ENCODE peak calls at places on chromosome 12, in seven cellular contexts. G is left ventricle myocardium inferior; F is IMR-90; L is CD4-positive, alpha-beta memory T cell; B is HL-60; J is cardiac muscle cell; Y is effector memory CD4-positive, alpha-beta T cell. K is an unnamed sample. For H3K27me3, the result is how much of the 10 kb centered on the place peaks cover.

GRCh38 chr12:58847876-58848600 is 72.3 kb downstream of the LRIG3 start:
- DNase-seq in J (no peak), L (no peak), F (no peak), Y (no peak), G (no peak), B (no peak), K (no peak)

GRCh38 chr12:130336723-130337475 is 788 bp upstream of the PIWIL1 start:
- DNase-seq in G (no peak), L (no peak), B (no peak), Y (no peak), F (no peak), J (no peak), K (no peak)

GRCh38 chr12:130160711-130161231 is 1.5 kb upstream of the FZD10 start:
- DNase-seq in L (no peak), F (no peak), Y (no peak), G (no peak), J (no peak), B (no peak), K (no peak)

GRCh38 chr12:110199360-110200123 is 75.4 kb downstream of the IFT81 start:
- DNase-seq in Y (no peak), J (no peak), F (peak), L (no peak), B (no peak), G (no peak), K (no peak)

GRCh38 chr12:83574142-83574541 is 887.4 kb downstream of the TMTC2 start:
- DNase-seq in Y (no peak), F (no peak), G (no peak), L (no peak), B (no peak), J (no peak), K (no peak)

GRCh38 chr12:27635349-27635972 is 60.8 kb upstream of the REP15 start:
- DNase-seq in J (peak), G (no peak), L (no peak), F (peak), Y (no peak), B (no peak), K (no peak)

GRCh38 chr12:65827827-65828231 is 3.5 kb downstream of the HMGA2 start:
- DNase-seq in J (peak), G (no peak), F (no peak), B (no peak), Y (no peak), L (no peak), K (no peak)

GRCh38 chr12:10220398-10221077 is 7.9 kb downstream of the GABARAPL1 start:
- DNase-seq in J (no peak), B (no peak), G (peak), Y (no peak), F (peak), L (no peak), K (peak)

GRCh38 chr12:52461693-52462092 is 9.7 kb upstream of the KRT6B start:
- DNase-seq in Y (no peak), L (no peak), B (no peak), J (no peak), G (peak), F (no peak), K (peak)

GRCh38 chr12:96383991-96384390 is 16.2 kb downstream of the CDK17 start:
- DNase-seq in Y (no peak), L (no peak), B (no peak), F (no peak), J (no peak), G (no peak), K (no peak)

GRCh38 chr12:6771091-6771495 is 1.2 kb upstream of the LAG3 start:
- DNase-seq in F (no peak), B (no peak), G (no peak), Y (no peak), J (no peak), L (no peak), K (no peak)

GRCh38 chr12:110104188-110104969 is 19.8 kb upstream of the IFT81 start:
- DNase-seq in L (no peak), B (peak), F (peak), Y (no peak), J (no peak), G (no peak), K (no peak)

GRCh38 chr12:68189766-68190700 is 30.5 kb upstream of the IFNG start:
- DNase-seq in G (no peak), L (peak), J (no peak), B (no peak), F (peak), Y (no peak), K (no peak)

GRCh38 chr12:45611061-45611460 is 118.4 kb upstream of the ARID2 start:
- DNase-seq in B (no peak), L (no peak), Y (no peak), F (no peak), G (no peak), J (no peak), K (no peak)

GRCh38 chr12:12470751-12471300 is 91.8 kb downstream of the DUSP16 start:
- DNase-seq in L (no peak), B (no peak), J (no peak), Y (no peak), G (no peak), F (no peak), K (no peak)

GRCh38 chr12:19026637-19027508 is 102.7 kb upstream of the PLEKHA5 start:
- DNase-seq in Y (no peak), G (no peak), J (no peak), B (no peak), F (no peak), L (no peak), K (no peak)

GRCh38 chr12:115402443-115403170 is 718.6 kb upstream of the TBX3 start:
- DNase-seq in F (peak), L (no peak), B (no peak), J (no peak), Y (no peak), G (no peak), K (no peak)

GRCh38 chr12:95017482-95017881 is 14.0 kb upstream of the NDUFA12 start:
- DNase-seq in G (no peak), L (no peak), B (no peak), Y (no peak), F (no peak), J (no peak), K (no peak)

GRCh38 chr12:62625238-62625637 is 158.6 kb downstream of the MON2 start:
- DNase-seq in L (no peak), G (no peak), F (peak), Y (no peak), B (peak), J (no peak), K (peak)

GRCh38 chr12:78269620-78270019 is 438.9 kb downstream of the NAV3 start:
- DNase-seq in Y (no peak), B (no peak), G (no peak), L (no peak), F (no peak), J (no peak), K (no peak)

GRCh38 chr12:100127766-100128508 is 14.7 kb downstream of the BLTP3B start:
- DNase-seq in Y (no peak), B (peak), F (peak), G (no peak), L (no peak), J (no peak), K (no peak)

GRCh38 chr12:26863515-26863914 is 30.5 kb upstream of the ITPR2 start:
- DNase-seq in Y (no peak), J (no peak), F (peak), G (no peak), L (no peak), B (no peak), K (no peak)

GRCh38 chr12:65152586-65152985 is 16.8 kb upstream of the LEMD3 start:
- DNase-seq in B (no peak), J (no peak), L (no peak), G (no peak), Y (no peak), F (no peak), K (no peak)

GRCh38 chr12:75364918-75365317 is 26.0 kb upstream of the GLIPR1L2 start:
- DNase-seq in F (peak), G (no peak), J (no peak), Y (no peak), L (no peak), B (peak), K (no peak)

GRCh38 chr12:116346751-116347150 is 69.3 kb upstream of the MED13L start:
- DNase-seq in G (no peak), B (no peak), L (no peak), J (no peak), Y (no peak), F (peak), K (peak)

GRCh38 chr12:6167327-6168280 is 32.6 kb upstream of the CD9 start:
- DNase-seq in F (peak), J (no peak), B (peak), L (no peak), G (no peak), Y (no peak), K (no peak)

GRCh38 chr12:91805031-91805430 is 340.6 kb downstream of the BTG1 start:
- DNase-seq in G (no peak), J (no peak), L (no peak), B (no peak), F (no peak), Y (no peak), K (no peak)

GRCh38 chr12:21546721-21547120 is 20.6 kb downstream of the SPX start:
- DNase-seq in J (no peak), L (no peak), G (no peak), B (no peak), F (no peak), Y (no peak), K (no peak)

GRCh38 chr12:100043657-100044056 is 58.9 kb upstream of the ANKS1B start:
- DNase-seq in F (no peak), G (no peak), Y (no peak), L (no peak), B (no peak), J (no peak), K (no peak)

GRCh38 chr12:103632554-103633216 is 45.6 kb downstream of the STAB2 start:
- DNase-seq in G (no peak), B (peak), F (peak), L (peak), Y (no peak), J (peak), K (peak)

DNA sequence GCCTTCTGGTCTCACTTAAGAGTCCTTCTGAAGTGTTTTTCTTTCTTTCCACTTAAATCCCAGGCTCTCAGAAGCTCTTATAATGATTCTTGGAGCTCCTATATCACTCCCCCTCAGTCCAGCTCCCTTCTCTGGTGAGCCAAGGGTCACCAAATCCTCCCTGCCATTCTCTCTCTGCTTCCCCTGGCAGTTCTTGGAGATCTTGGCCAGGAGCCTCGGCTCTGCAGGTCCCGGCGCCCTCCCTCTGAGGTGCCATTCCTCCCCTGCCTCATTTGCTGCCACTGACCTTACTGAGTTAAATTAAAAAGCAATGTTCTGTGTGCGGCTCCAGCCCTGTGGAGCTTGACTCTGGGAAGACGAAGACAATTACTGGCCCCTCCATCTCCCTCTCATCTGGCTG is 7.0 kb downstream of the CISTR start:
- DNase-seq in L (no peak), F (no peak), Y (no peak), J (no peak), G (no peak), B (no peak), K (no peak)
- H3K27me3 ChIP-seq in L (under half), F (half or more), Y (under half), J (half or more), G (half or more), B (under half), K (under half)

DNA sequence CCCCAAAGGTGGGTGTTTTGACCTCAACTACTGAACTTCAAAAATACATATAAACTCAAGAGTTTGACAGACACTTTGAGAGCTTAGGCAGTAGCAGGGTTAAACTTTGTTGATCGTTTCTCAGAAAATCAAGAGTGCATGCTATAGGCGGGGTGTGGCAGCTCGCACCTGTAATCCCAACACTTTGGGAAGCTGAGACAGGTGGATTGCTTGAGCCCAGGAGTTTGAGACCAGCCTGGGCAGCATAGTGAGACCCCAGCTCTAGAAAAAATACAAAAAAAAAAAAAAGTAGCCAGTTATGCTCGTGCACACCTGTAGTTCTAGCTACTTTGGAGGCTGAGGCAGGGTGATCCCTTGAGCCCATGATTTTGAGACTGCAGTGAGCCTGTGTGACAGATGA is 12.3 kb downstream of the NANOG start:
- DNase-seq in J (no peak), B (no peak), Y (no peak), G (no peak), L (no peak), F (no peak), K (no peak)
- H3K27me3 ChIP-seq in J (under half), B (under half), Y (under half), G (under half), L (under half), F (under half), K (under half)

GRCh38 chr12:71594214-71594948 is 69.3 kb downstream of the ZFC3H1 start:
- DNase-seq in L (no peak), Y (no peak), G (no peak), B (no peak), J (peak), F (no peak), K (peak)
- H3K27me3 ChIP-seq in L (under half), Y (under half), G (half or more), B (under half), J (under half), F (under half), K (under half)

GRCh38 chr12:112543666-112544185 is 125.0 kb downstream of the PTPN11 start:
- DNase-seq in F (no peak), L (no peak), G (no peak), B (no peak), Y (no peak), J (no peak), K (no peak)

GRCh38 chr12:112546339-112546738 is 127.6 kb downstream of the PTPN11 start:
- DNase-seq in Y (no peak), L (no peak), B (no peak), J (no peak), G (no peak), F (no peak), K (no peak)

GRCh38 chr12:112551681-112552080 is 132.9 kb downstream of the PTPN11 start:
- DNase-seq in G (no peak), B (no peak), J (no peak), F (no peak), Y (no peak), L (no peak), K (no peak)

GRCh38 chr12:112546996-112547395 is 128.2 kb downstream of the PTPN11 start:
- DNase-seq in G (no peak), F (no peak), B (no peak), Y (no peak), L (no peak), J (no peak), K (no peak)

DNA sequence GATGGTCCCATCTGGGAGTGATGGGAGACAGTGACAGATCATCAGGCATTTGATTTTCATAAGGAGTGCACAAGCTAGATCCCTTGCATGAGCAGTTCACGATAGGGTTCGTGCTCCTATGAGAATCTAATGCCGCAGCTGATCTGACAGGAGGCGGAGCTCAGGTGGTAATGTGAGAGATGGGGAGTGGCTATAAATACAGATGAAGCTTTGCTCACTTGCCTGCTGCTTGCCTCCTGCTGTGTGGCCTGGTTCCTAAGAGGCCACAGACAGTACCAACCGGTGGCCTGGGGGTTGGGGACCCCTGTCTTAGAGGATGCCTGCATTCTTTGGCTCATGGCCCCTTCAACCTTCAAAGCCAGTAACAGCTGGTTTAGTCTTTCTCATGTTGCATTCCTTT is 130.3 kb downstream of the PTPN11 start:
- DNase-seq in J (no peak), Y (no peak), F (no peak), L (no peak), G (no peak), B (no peak), K (no peak)
- H3K27me3 ChIP-seq in J (under half), Y (under half), F (under half), L (under half), G (half or more), B (under half), K (under half)

DNA sequence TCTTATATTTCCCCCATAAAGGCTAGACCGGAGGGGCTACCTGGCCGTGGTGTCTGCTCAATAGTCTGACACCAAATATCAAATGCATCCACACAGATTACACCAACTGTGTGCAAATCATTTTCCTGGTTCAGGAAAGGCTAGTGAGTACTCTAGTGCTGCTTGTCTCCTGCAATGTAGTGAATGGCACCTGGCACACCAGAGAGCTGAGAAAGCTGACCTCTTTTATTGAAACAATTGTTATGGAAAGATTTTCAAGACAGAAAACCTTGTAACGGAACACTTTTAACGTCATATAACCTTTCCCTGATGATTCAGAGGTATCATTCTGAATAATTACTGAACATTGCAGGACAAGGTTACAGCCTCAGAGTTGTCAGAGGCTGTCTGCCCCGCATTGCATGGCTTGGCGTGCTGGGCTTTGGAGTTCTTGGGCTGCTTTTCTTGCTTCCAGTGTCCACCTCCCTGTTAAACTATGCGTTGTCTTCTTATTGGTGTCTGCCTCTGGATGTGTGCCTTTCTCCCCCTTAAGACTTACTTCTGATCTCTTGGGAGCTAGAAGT is 40.7 kb upstream of the HDAC7 start:
- DNase-seq in Y (no peak), J (no peak), G (no peak), L (no peak), B (no peak), F (no peak), K (no peak)
- H3K27me3 ChIP-seq in Y (under half), J (under half), G (under half), L (under half), B (under half), F (under half), K (under half)

DNA sequence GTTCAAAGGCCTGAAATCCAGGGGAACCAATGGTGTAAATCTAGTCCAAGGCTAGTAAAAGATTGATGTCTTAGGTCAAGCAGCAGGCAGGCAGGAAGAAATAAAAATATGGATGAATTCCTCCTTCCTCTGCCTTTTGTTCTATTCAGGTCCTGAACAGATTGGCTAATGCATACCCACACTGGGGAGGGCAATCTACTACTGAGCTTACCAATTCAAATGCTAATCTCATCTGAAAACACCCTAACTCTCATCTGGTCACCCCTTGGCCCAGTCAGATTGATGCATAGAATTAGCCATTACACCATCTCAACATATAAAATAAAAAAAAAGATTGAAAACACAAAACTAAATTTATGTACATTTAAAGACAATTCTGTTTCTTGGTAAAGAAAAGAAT is 19.7 kb downstream of the CLEC6A start:
- DNase-seq in Y (no peak), B (no peak), G (no peak), J (no peak), L (no peak), F (no peak), K (no peak)
- H3K27me3 ChIP-seq in Y (under half), B (under half), G (under half), J (under half), L (under half), F (under half), K (under half)

DNA sequence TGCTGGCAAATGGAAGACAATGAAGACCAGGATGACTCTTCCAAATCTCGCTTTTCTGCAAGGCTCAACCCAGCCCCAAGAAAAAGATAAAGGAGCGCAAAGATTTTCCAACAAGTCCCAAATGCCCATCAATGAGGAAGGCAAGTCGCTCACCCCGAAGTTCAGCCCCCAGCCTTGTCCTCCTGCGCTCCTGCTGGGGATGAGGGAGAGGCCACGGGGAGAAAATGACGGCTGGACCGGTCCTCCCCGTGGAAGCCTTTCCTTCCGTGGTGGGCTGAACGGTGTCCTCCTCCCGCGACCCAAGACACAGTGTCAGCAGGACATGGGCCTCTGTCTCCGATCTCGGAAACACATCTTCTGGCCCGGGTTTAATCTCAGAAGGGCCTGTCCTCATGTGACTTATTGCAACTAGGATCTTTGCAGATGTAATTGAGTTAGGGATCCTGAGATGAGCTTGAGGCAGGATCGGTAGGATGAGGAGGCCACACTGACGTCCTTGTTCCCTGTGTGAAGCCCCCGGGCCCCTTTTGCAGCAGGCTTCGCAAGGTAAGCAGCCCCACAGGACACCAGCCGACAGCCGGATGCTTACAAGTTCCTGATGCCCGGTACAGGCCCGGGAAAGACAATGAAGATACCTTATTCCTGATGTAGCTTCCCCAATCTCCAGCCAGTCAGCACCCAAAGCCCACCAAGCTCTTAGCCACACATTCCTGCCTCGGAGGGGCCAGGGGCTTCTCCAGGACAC is 64.2 kb downstream of the GALNT9 start:
- DNase-seq in F (no peak), J (no peak), L (no peak), G (no peak), Y (no peak), B (no peak), K (no peak)
- H3K27me3 ChIP-seq in F (under half), J (under half), L (under half), G (half or more), Y (under half), B (under half), K (under half)

K was measured in body of pancreas.